ENCODE peak calls at places on chromosomes 1 and 21, in ten cellular contexts. O is neural progenitor cell, Q is AG09319, N is PC-9, C is dorsolateral prefrontal cortex, D is fibroblast of lung, H is WTC11, Y is heart right ventricle, G is H9, V is colonic mucosa. P is an unnamed sample.

GRCh38 chr1:111736548-111737215 is 2.5 kb downstream of the INKA2 start:
- DNase-seq in G (no peak), H (no peak), C (peak; percentile 85), V (no peak), D (peak; percentile 58), Y (peak; percentile 78), Q (no peak), N (no peak), O (peak; percentile 31), P (no peak)

GRCh38 chr21:25689226-25689625 is 45.5 kb downstream of the ATP5PF start:
- DNase-seq in Q (no peak), Y (no peak), O (no peak), D (no peak), C (no peak), H (no peak), V (no peak), N (no peak), G (no peak), P (no peak)

GRCh38 chr1:170556910-170557309 is 24.9 kb downstream of the GORAB start:
- DNase-seq in D (peak; percentile 82), V (no peak), N (no peak), H (no peak), O (no peak), Y (no peak), G (no peak), C (no peak), Q (no peak), P (no peak)

GRCh38 chr1:116571215-116571919 is 541 bp upstream of the CD58 start:
- DNase-seq in G (no peak), Y (no peak), N (no peak), O (peak; percentile 15), V (peak; percentile 27), C (no peak), Q (no peak), D (no peak), H (peak; percentile 22), P (no peak)

GRCh38 chr1:176444286-176444685 is 18.7 kb upstream of the PAPPA2 start:
- DNase-seq in Y (no peak), D (no peak), N (no peak), H (peak; percentile 13), C (no peak), O (no peak), V (no peak), Q (no peak), G (no peak), P (no peak)

GRCh38 chr1:50278352-50278878 is 144.8 kb downstream of the DMRTA2 start:
- DNase-seq in O (no peak), N (no peak), V (no peak), H (no peak), C (no peak), Y (no peak), D (no peak), G (no peak), Q (no peak), P (no peak)

GRCh38 chr1:246338546-246338945 is 168.5 kb downstream of the SMYD3 start:
- DNase-seq in Y (no peak), O (no peak), G (no peak), N (no peak), H (no peak), C (no peak), D (no peak), Q (no peak), V (no peak), P (no peak)

GRCh38 chr1:154747841-154748766 is 122.0 kb downstream of the KCNN3 start:
- DNase-seq in N (no peak), C (no peak), O (peak; percentile 44), Y (peak; percentile 43), V (no peak), G (no peak), D (peak; percentile 27), Q (no peak), H (no peak), P (no peak)

GRCh38 chr1:203448521-203449061 is 27.0 kb upstream of the PRELP start:
- DNase-seq in N (no peak), G (no peak), D (no peak), Y (peak; percentile 41), H (no peak), O (no peak), C (no peak), V (no peak), Q (no peak), P (no peak)

GRCh38 chr21:34952701-34953100 is 96.4 kb downstream of the RUNX1 start:
- DNase-seq in Y (no peak), H (no peak), C (no peak), G (no peak), O (no peak), D (no peak), Q (no peak), V (no peak), N (peak; percentile 43), P (no peak)

GRCh38 chr1:205186191-205186590 is 25.3 kb downstream of the DSTYK start:
- DNase-seq in V (no peak), H (no peak), Q (no peak), N (no peak), Y (no peak), D (no peak), C (no peak), G (no peak), O (no peak), P (no peak)

GRCh38 chr1:20633190-20634064 is at the start of gene PINK1:
- DNase-seq in C (peak; percentile 62), V (peak; percentile 88), O (peak; percentile 92), D (peak; percentile 66), H (peak; percentile 90), Q (no peak), G (peak; percentile 95), N (peak; percentile 52), Y (peak; percentile 85), P (peak; percentile 90)

GRCh38 chr1:84402501-84402900 is 4.2 kb downstream of the DNASE2B start:
- DNase-seq in N (no peak), Q (no peak), G (no peak), V (no peak), D (no peak), H (no peak), Y (no peak), C (no peak), O (no peak), P (no peak)

GRCh38 chr1:202210370-202210769 is 16.8 kb downstream of the LGR6 start:
- DNase-seq in H (peak; percentile 50), Y (no peak), D (no peak), O (peak; percentile 67), N (no peak), C (no peak), V (no peak), Q (no peak), G (no peak), P (no peak)

GRCh38 chr1:64470670-64471217 is 815 bp downstream of the CACHD1 start:
- DNase-seq in C (no peak), Q (no peak), Y (peak; percentile 39), O (peak; percentile 73), N (no peak), V (peak; percentile 22), D (peak; percentile 18), G (peak; percentile 35), H (peak; percentile 42), P (peak; percentile 26)

GRCh38 chr1:25534389-25534788 is 9.0 kb upstream of the LDLRAP1 start:
- DNase-seq in H (no peak), G (no peak), C (no peak), D (no peak), N (no peak), V (no peak), O (no peak), Q (no peak), Y (no peak), P (no peak)

GRCh38 chr21:35597750-35598339 is 462.5 kb downstream of the SETD4 start:
- DNase-seq in O (no peak), Y (no peak), V (no peak), D (no peak), N (no peak), Q (no peak), G (no peak), H (no peak), C (no peak), P (no peak)

DNA sequence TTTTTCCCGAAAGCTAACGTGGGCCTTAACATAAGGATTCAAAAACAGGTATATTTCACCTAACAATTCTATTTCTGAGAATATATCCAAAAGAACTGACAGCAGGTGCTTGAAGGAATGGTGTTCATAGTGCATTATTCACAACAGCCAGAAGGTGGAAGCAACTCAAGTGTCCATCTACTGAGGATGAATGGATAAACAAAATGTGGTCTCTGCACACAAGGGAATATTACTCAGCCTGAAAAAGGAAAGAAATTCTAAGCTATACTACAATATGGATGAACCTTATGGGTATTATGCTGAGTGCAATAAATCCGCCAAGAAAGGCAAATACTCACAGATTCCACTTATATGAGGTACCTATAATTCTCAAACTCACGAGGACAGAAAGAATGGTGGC is 6.1 kb upstream of the RIPPLY3 start:
- DNase-seq in N (no peak), V (no peak), O (no peak), H (no peak), Q (no peak), Y (no peak), G (no peak), D (no peak), C (no peak), P (no peak)
- TF ChIP-seq CTCF in N (peak; percentile 37), V (no peak), O (no peak), H (no peak), Q (no peak), Y (peak; percentile 7), G (no peak), D (peak; percentile 8), C (no peak), P (no peak)

DNA sequence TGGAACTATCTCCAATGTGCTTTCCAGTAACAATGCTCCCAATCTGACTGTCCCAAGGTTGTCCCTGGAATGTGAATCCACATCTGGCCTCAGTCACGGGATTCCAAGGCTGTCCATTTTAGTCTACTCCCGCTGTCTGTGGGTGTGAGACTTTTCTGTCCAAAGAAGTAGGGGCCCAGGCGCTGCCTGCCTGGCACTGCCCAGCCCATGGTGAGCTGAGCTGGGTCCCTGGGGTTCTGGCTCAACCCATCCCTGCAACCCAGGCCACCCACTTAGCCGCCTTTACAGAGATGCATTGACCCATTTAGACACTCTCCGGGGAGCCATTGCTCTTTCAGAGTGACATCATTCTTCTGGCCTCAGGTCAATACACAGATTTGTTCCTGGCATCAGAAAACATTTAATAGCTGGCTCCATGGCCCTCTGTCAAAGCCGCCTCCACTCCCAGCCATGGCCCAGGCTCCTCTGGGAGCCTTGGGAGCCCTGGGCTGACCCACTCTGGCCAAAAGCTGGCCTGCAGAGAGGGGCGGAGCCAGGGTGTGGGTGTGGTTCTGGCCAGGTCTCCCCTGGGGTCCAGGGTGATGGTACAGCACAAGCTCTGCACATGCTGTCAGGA is 47.2 kb upstream of the PAX7 start:
- DNase-seq in C (no peak), H (peak; percentile 35), N (no peak), V (peak; percentile 22), Q (no peak), Y (peak; percentile 48), D (no peak), O (no peak), G (no peak), P (no peak)
- TF ChIP-seq CTCF in C (no peak), H (no peak), N (no peak), V (no peak), Q (no peak), Y (no peak), D (no peak), O (no peak), G (no peak), P (no peak)

GRCh38 chr1:22689505-22689904 is 21.1 kb upstream of the EPHB2 start:
- DNase-seq in V (no peak), D (peak; percentile 44), N (peak; percentile 94), Y (no peak), Q (peak; percentile 11), G (no peak), O (peak; percentile 88), C (no peak), H (no peak), P (no peak)
- TF ChIP-seq CTCF in V (no peak), D (no peak), N (no peak), Y (no peak), Q (no peak), G (no peak), O (no peak), C (no peak), H (no peak), P (no peak)

GRCh38 chr1:8460132-8460544 is 142.2 kb downstream of the SLC45A1 start:
- DNase-seq in O (peak; percentile 79), H (peak; percentile 24), Y (no peak), C (no peak), V (no peak), D (no peak), N (no peak), G (no peak), Q (no peak), P (no peak)
- TF ChIP-seq CTCF in O (peak; percentile 52), H (no peak), Y (no peak), C (no peak), V (no peak), D (peak; percentile 27), N (no peak), G (peak; percentile 61), Q (no peak), P (peak; percentile 39)